ENCODE peak calls at places on chromosome X, in nine cellular contexts. One of them, this sample, is unnamed. For H3K4me1, the result is how much of the 10 kb centered on the place peaks cover.

GRCh38 chrX:264634-265455 is 16.3 kb upstream of the PLCXD1 start:
- DNase-seq in cardiac muscle cell: peak
- DNase-seq in fibroblast of lung: no peak
- DNase-seq in GM23338: no peak
- DNase-seq in Peyer's patch: no peak
- DNase-seq in tibial nerve: no peak
- DNase-seq in CD8-positive, alpha-beta memory T cell: no peak
- DNase-seq in H9: no peak
- DNase-seq in ovary: no peak
- DNase-seq in this sample: no peak

GRCh38 chrX:1397441-1397840 is 5.5 kb upstream of the SLC25A6 start:
- DNase-seq in Peyer's patch: peak
- DNase-seq in H9: no peak
- DNase-seq in tibial nerve: no peak
- DNase-seq in ovary: peak
- DNase-seq in cardiac muscle cell: no peak
- DNase-seq in fibroblast of lung: no peak
- DNase-seq in GM23338: no peak
- DNase-seq in CD8-positive, alpha-beta memory T cell: no peak
- DNase-seq in this sample: no peak

GRCh38 chrX:135295238-135295943 is 13.9 kb upstream of the ETDC start:
- DNase-seq in Peyer's patch: peak
- DNase-seq in H9: peak
- DNase-seq in GM23338: peak
- DNase-seq in ovary: peak
- DNase-seq in fibroblast of lung: peak
- DNase-seq in tibial nerve: peak
- DNase-seq in cardiac muscle cell: peak
- DNase-seq in CD8-positive, alpha-beta memory T cell: peak
- DNase-seq in this sample: peak

GRCh38 chrX:130245441-130245840 is 23.3 kb downstream of the ZNF280C start:
- DNase-seq in fibroblast of lung: peak
- DNase-seq in cardiac muscle cell: peak
- DNase-seq in Peyer's patch: no peak
- DNase-seq in GM23338: no peak
- DNase-seq in ovary: no peak
- DNase-seq in tibial nerve: no peak
- DNase-seq in H9: no peak
- DNase-seq in CD8-positive, alpha-beta memory T cell: no peak
- DNase-seq in this sample: no peak

GRCh38 chrX:109040057-109040456 is 303.7 kb upstream of the IRS4 start:
- DNase-seq in ovary: no peak
- DNase-seq in tibial nerve: no peak
- DNase-seq in GM23338: peak
- DNase-seq in H9: peak
- DNase-seq in cardiac muscle cell: no peak
- DNase-seq in fibroblast of lung: no peak
- DNase-seq in Peyer's patch: no peak
- DNase-seq in CD8-positive, alpha-beta memory T cell: no peak
- DNase-seq in this sample: no peak

GRCh38 chrX:53317365-53318069 is 36.1 kb upstream of the IQSEC2 start:
- DNase-seq in H9: peak
- DNase-seq in CD8-positive, alpha-beta memory T cell: peak
- DNase-seq in GM23338: peak
- DNase-seq in ovary: peak
- DNase-seq in tibial nerve: peak
- DNase-seq in fibroblast of lung: peak
- DNase-seq in Peyer's patch: peak
- DNase-seq in cardiac muscle cell: peak
- DNase-seq in this sample: peak

GRCh38 chrX:12149670-12150407 is 11.6 kb downstream of the FRMPD4 start:
- DNase-seq in H9: no peak
- DNase-seq in CD8-positive, alpha-beta memory T cell: no peak
- DNase-seq in Peyer's patch: no peak
- DNase-seq in fibroblast of lung: no peak
- DNase-seq in GM23338: no peak
- DNase-seq in cardiac muscle cell: no peak
- DNase-seq in ovary: no peak
- DNase-seq in tibial nerve: no peak
- DNase-seq in this sample: no peak

GRCh38 chrX:20300822-20301221 is 34.1 kb upstream of the RPS6KA3 start:
- DNase-seq in ovary: no peak
- DNase-seq in Peyer's patch: no peak
- DNase-seq in cardiac muscle cell: no peak
- DNase-seq in H9: no peak
- DNase-seq in fibroblast of lung: no peak
- DNase-seq in GM23338: no peak
- DNase-seq in tibial nerve: no peak
- DNase-seq in CD8-positive, alpha-beta memory T cell: no peak
- DNase-seq in this sample: no peak

GRCh38 chrX:140503714-140504351 is 1.0 kb downstream of the SOX3 start:
- DNase-seq in fibroblast of lung: peak
- DNase-seq in Peyer's patch: no peak
- DNase-seq in cardiac muscle cell: peak
- DNase-seq in ovary: no peak
- DNase-seq in H9: peak
- DNase-seq in GM23338: peak
- DNase-seq in tibial nerve: no peak
- DNase-seq in CD8-positive, alpha-beta memory T cell: no peak
- DNase-seq in this sample: no peak

GRCh38 chrX:119010491-119010890 is 36.1 kb downstream of the LONRF3 start:
- DNase-seq in GM23338: no peak
- DNase-seq in cardiac muscle cell: no peak
- DNase-seq in ovary: no peak
- DNase-seq in fibroblast of lung: no peak
- DNase-seq in CD8-positive, alpha-beta memory T cell: no peak
- DNase-seq in Peyer's patch: no peak
- DNase-seq in H9: no peak
- DNase-seq in tibial nerve: no peak
- DNase-seq in this sample: no peak

GRCh38 chrX:134846042-134846441 is 144.7 kb upstream of the SMIM10 start:
- DNase-seq in Peyer's patch: no peak
- DNase-seq in GM23338: no peak
- DNase-seq in CD8-positive, alpha-beta memory T cell: no peak
- DNase-seq in cardiac muscle cell: no peak
- DNase-seq in tibial nerve: no peak
- DNase-seq in H9: no peak
- DNase-seq in ovary: no peak
- DNase-seq in fibroblast of lung: no peak
- DNase-seq in this sample: no peak

GRCh38 chrX:139738581-139738980 is 30.6 kb upstream of the MCF2 start:
- DNase-seq in H9: no peak
- DNase-seq in GM23338: no peak
- DNase-seq in CD8-positive, alpha-beta memory T cell: no peak
- DNase-seq in Peyer's patch: no peak
- DNase-seq in ovary: no peak
- DNase-seq in cardiac muscle cell: peak
- DNase-seq in fibroblast of lung: peak
- DNase-seq in tibial nerve: no peak
- DNase-seq in this sample: no peak

GRCh38 chrX:20362268-20363002 is 95.7 kb upstream of the RPS6KA3 start:
- DNase-seq in cardiac muscle cell: peak
- DNase-seq in Peyer's patch: no peak
- DNase-seq in ovary: no peak
- DNase-seq in GM23338: no peak
- DNase-seq in fibroblast of lung: peak
- DNase-seq in CD8-positive, alpha-beta memory T cell: no peak
- DNase-seq in H9: no peak
- DNase-seq in tibial nerve: peak
- DNase-seq in this sample: no peak

GRCh38 chrX:115449742-115450141 is 111.2 kb upstream of the PLS3 start:
- DNase-seq in H9: no peak
- DNase-seq in Peyer's patch: peak
- DNase-seq in cardiac muscle cell: peak
- DNase-seq in tibial nerve: peak
- DNase-seq in fibroblast of lung: peak
- DNase-seq in ovary: peak
- DNase-seq in GM23338: no peak
- DNase-seq in CD8-positive, alpha-beta memory T cell: no peak
- DNase-seq in this sample: no peak

GRCh38 chrX:107678957-107679740 is 50.8 kb downstream of the PRPS1 start:
- DNase-seq in H9: peak
- DNase-seq in ovary: peak
- DNase-seq in GM23338: no peak
- DNase-seq in CD8-positive, alpha-beta memory T cell: peak
- DNase-seq in Peyer's patch: peak
- DNase-seq in tibial nerve: peak
- DNase-seq in fibroblast of lung: peak
- DNase-seq in cardiac muscle cell: peak
- DNase-seq in this sample: peak

GRCh38 chrX:153920546-153920945 is 5.5 kb downstream of the ARHGAP4 start:
- DNase-seq in GM23338: no peak
- DNase-seq in cardiac muscle cell: no peak
- DNase-seq in tibial nerve: no peak
- DNase-seq in Peyer's patch: no peak
- DNase-seq in H9: no peak
- DNase-seq in CD8-positive, alpha-beta memory T cell: no peak
- DNase-seq in ovary: no peak
- DNase-seq in fibroblast of lung: no peak
- DNase-seq in this sample: no peak

GRCh38 chrX:153922932-153923857 is 2.9 kb downstream of the ARHGAP4 start:
- DNase-seq in CD8-positive, alpha-beta memory T cell: no peak
- DNase-seq in Peyer's patch: no peak
- DNase-seq in fibroblast of lung: peak
- DNase-seq in H9: peak
- DNase-seq in tibial nerve: peak
- DNase-seq in cardiac muscle cell: peak
- DNase-seq in GM23338: peak
- DNase-seq in ovary: peak
- DNase-seq in this sample: no peak

GRCh38 chrX:153921070-153921469 is 5.0 kb downstream of the ARHGAP4 start:
- DNase-seq in fibroblast of lung: no peak
- DNase-seq in H9: no peak
- DNase-seq in GM23338: no peak
- DNase-seq in CD8-positive, alpha-beta memory T cell: no peak
- DNase-seq in Peyer's patch: no peak
- DNase-seq in tibial nerve: no peak
- DNase-seq in ovary: no peak
- DNase-seq in cardiac muscle cell: no peak
- DNase-seq in this sample: no peak

GRCh38 chrX:153921511-153922285 is 4.4 kb downstream of the ARHGAP4 start:
- DNase-seq in ovary: peak
- DNase-seq in H9: no peak
- DNase-seq in GM23338: no peak
- DNase-seq in Peyer's patch: no peak
- DNase-seq in fibroblast of lung: no peak
- DNase-seq in tibial nerve: no peak
- DNase-seq in CD8-positive, alpha-beta memory T cell: no peak
- DNase-seq in cardiac muscle cell: no peak
- DNase-seq in this sample: no peak

GRCh38 chrX:153922286-153922573 is 3.8 kb downstream of the ARHGAP4 start:
- DNase-seq in ovary: no peak
- DNase-seq in tibial nerve: no peak
- DNase-seq in Peyer's patch: no peak
- DNase-seq in H9: no peak
- DNase-seq in cardiac muscle cell: no peak
- DNase-seq in GM23338: no peak
- DNase-seq in fibroblast of lung: no peak
- DNase-seq in CD8-positive, alpha-beta memory T cell: no peak
- DNase-seq in this sample: no peak
- H3K4me1 ChIP-seq in ovary: under half
- H3K4me1 ChIP-seq in tibial nerve: under half
- H3K4me1 ChIP-seq in Peyer's patch: under half
- H3K4me1 ChIP-seq in H9: under half
- H3K4me1 ChIP-seq in cardiac muscle cell: under half
- H3K4me1 ChIP-seq in GM23338: under half
- H3K4me1 ChIP-seq in fibroblast of lung: under half
- H3K4me1 ChIP-seq in CD8-positive, alpha-beta memory T cell: under half
- H3K4me1 ChIP-seq in this sample: under half

GRCh38 chrX:10508891-10509290 is 111.5 kb downstream of the MID1 start:
- DNase-seq in cardiac muscle cell: no peak
- DNase-seq in H9: no peak
- DNase-seq in Peyer's patch: no peak
- DNase-seq in ovary: no peak
- DNase-seq in GM23338: peak
- DNase-seq in fibroblast of lung: no peak
- DNase-seq in tibial nerve: no peak
- DNase-seq in CD8-positive, alpha-beta memory T cell: no peak
- DNase-seq in this sample: no peak
- H3K27ac ChIP-seq in cardiac muscle cell: no peak
- H3K27ac ChIP-seq in H9: peak
- H3K27ac ChIP-seq in Peyer's patch: no peak
- H3K27ac ChIP-seq in ovary: no peak
- H3K27ac ChIP-seq in GM23338: peak
- H3K27ac ChIP-seq in fibroblast of lung: no peak
- H3K27ac ChIP-seq in tibial nerve: no peak
- H3K27ac ChIP-seq in CD8-positive, alpha-beta memory T cell: no peak
- H3K27ac ChIP-seq in this sample: no peak

GRCh38 chrX:16659326-16659725 is 9.4 kb downstream of the S100G start:
- DNase-seq in fibroblast of lung: no peak
- DNase-seq in cardiac muscle cell: no peak
- DNase-seq in GM23338: no peak
- DNase-seq in Peyer's patch: no peak
- DNase-seq in tibial nerve: no peak
- DNase-seq in CD8-positive, alpha-beta memory T cell: no peak
- DNase-seq in ovary: no peak
- DNase-seq in H9: no peak
- DNase-seq in this sample: no peak
- H3K4me1 ChIP-seq in fibroblast of lung: under half
- H3K4me1 ChIP-seq in cardiac muscle cell: under half
- H3K4me1 ChIP-seq in GM23338: under half
- H3K4me1 ChIP-seq in Peyer's patch: under half
- H3K4me1 ChIP-seq in tibial nerve: under half
- H3K4me1 ChIP-seq in CD8-positive, alpha-beta memory T cell: under half
- H3K4me1 ChIP-seq in ovary: under half
- H3K4me1 ChIP-seq in H9: under half
- H3K4me1 ChIP-seq in this sample: under half

GRCh38 chrX:136646602-136647239 is 1.2 kb upstream of the CD40LG start:
- DNase-seq in GM23338: no peak
- DNase-seq in fibroblast of lung: no peak
- DNase-seq in Peyer's patch: no peak
- DNase-seq in CD8-positive, alpha-beta memory T cell: no peak
- DNase-seq in cardiac muscle cell: no peak
- DNase-seq in tibial nerve: no peak
- DNase-seq in ovary: no peak
- DNase-seq in H9: no peak
- DNase-seq in this sample: no peak

GRCh38 chrX:136652822-136653723 is 5.1 kb downstream of the CD40LG start:
- DNase-seq in CD8-positive, alpha-beta memory T cell: no peak
- DNase-seq in H9: no peak
- DNase-seq in cardiac muscle cell: no peak
- DNase-seq in fibroblast of lung: no peak
- DNase-seq in Peyer's patch: no peak
- DNase-seq in tibial nerve: peak
- DNase-seq in ovary: no peak
- DNase-seq in GM23338: no peak
- DNase-seq in this sample: no peak

GRCh38 chrX:136647969-136648368 is at the start of gene CD40LG:
- DNase-seq in CD8-positive, alpha-beta memory T cell: no peak
- DNase-seq in GM23338: no peak
- DNase-seq in ovary: no peak
- DNase-seq in cardiac muscle cell: no peak
- DNase-seq in H9: no peak
- DNase-seq in tibial nerve: no peak
- DNase-seq in fibroblast of lung: no peak
- DNase-seq in Peyer's patch: no peak
- DNase-seq in this sample: no peak

GRCh38 chrX:136656596-136656995 is 8.6 kb downstream of the CD40LG start:
- DNase-seq in GM23338: no peak
- DNase-seq in ovary: no peak
- DNase-seq in fibroblast of lung: no peak
- DNase-seq in Peyer's patch: no peak
- DNase-seq in tibial nerve: no peak
- DNase-seq in H9: no peak
- DNase-seq in CD8-positive, alpha-beta memory T cell: no peak
- DNase-seq in cardiac muscle cell: no peak
- DNase-seq in this sample: no peak

GRCh38 chrX:136650811-136651210 is 2.9 kb downstream of the CD40LG start:
- DNase-seq in ovary: no peak
- DNase-seq in cardiac muscle cell: no peak
- DNase-seq in CD8-positive, alpha-beta memory T cell: no peak
- DNase-seq in Peyer's patch: no peak
- DNase-seq in tibial nerve: no peak
- DNase-seq in H9: no peak
- DNase-seq in fibroblast of lung: no peak
- DNase-seq in GM23338: no peak
- DNase-seq in this sample: no peak
- H3K27ac ChIP-seq in ovary: no peak
- H3K27ac ChIP-seq in cardiac muscle cell: no peak
- H3K27ac ChIP-seq in CD8-positive, alpha-beta memory T cell: no peak
- H3K27ac ChIP-seq in Peyer's patch: no peak
- H3K27ac ChIP-seq in tibial nerve: no peak
- H3K27ac ChIP-seq in H9: no peak
- H3K27ac ChIP-seq in fibroblast of lung: no peak
- H3K27ac ChIP-seq in GM23338: no peak
- H3K27ac ChIP-seq in this sample: peak

This sample was measured in effector memory CD4-positive, alpha-beta T cell.